ENCODE peak calls at places on chromosomes 3 and 15, in eight cellular contexts. One of them, this sample, is unnamed.

GRCh38 chr3:126345641-126346460 is 11.4 kb downstream of the KLF15 start:
- DNase-seq in activated naive CD4-positive, alpha-beta T cell treated with Interleukin-2 at 50 U/mL for 16 hours: no peak
- DNase-seq in AG04449: no peak
- DNase-seq in sigmoid colon: peak; percentile 57
- DNase-seq in kidney glomerular epithelial cell: no peak
- DNase-seq in adrenal gland: peak; percentile 42
- DNase-seq in HuH-7: no peak
- DNase-seq in activated CD8-positive, alpha-beta memory T cell treated with anti-CD3 and anti-CD28 coated beads for 4 hours: no peak
- DNase-seq in this sample: no peak

GRCh38 chr3:67241084-67241483 is 243.0 kb downstream of the KBTBD8 start:
- DNase-seq in HuH-7: no peak
- DNase-seq in AG04449: no peak
- DNase-seq in kidney glomerular epithelial cell: no peak
- DNase-seq in adrenal gland: no peak
- DNase-seq in sigmoid colon: no peak
- DNase-seq in activated CD8-positive, alpha-beta memory T cell treated with anti-CD3 and anti-CD28 coated beads for 4 hours: no peak
- DNase-seq in activated naive CD4-positive, alpha-beta T cell treated with Interleukin-2 at 50 U/mL for 16 hours: no peak
- DNase-seq in this sample: no peak

GRCh38 chr3:9778102-9778501 is 8.4 kb upstream of the CAMK1 start:
- DNase-seq in kidney glomerular epithelial cell: no peak
- DNase-seq in AG04449: peak; percentile 16
- DNase-seq in HuH-7: no peak
- DNase-seq in adrenal gland: no peak
- DNase-seq in activated naive CD4-positive, alpha-beta T cell treated with Interleukin-2 at 50 U/mL for 16 hours: peak; percentile 76
- DNase-seq in sigmoid colon: no peak
- DNase-seq in activated CD8-positive, alpha-beta memory T cell treated with anti-CD3 and anti-CD28 coated beads for 4 hours: no peak
- DNase-seq in this sample: peak; percentile 80

GRCh38 chr3:124676236-124676635 is 54.0 kb upstream of the UMPS start:
- DNase-seq in sigmoid colon: no peak
- DNase-seq in adrenal gland: no peak
- DNase-seq in kidney glomerular epithelial cell: no peak
- DNase-seq in activated CD8-positive, alpha-beta memory T cell treated with anti-CD3 and anti-CD28 coated beads for 4 hours: no peak
- DNase-seq in AG04449: no peak
- DNase-seq in activated naive CD4-positive, alpha-beta T cell treated with Interleukin-2 at 50 U/mL for 16 hours: no peak
- DNase-seq in HuH-7: no peak
- DNase-seq in this sample: no peak

GRCh38 chr15:59189224-59189623 is 17.4 kb upstream of the LDHAL6B start:
- DNase-seq in activated naive CD4-positive, alpha-beta T cell treated with Interleukin-2 at 50 U/mL for 16 hours: no peak
- DNase-seq in kidney glomerular epithelial cell: no peak
- DNase-seq in sigmoid colon: no peak
- DNase-seq in adrenal gland: no peak
- DNase-seq in AG04449: no peak
- DNase-seq in activated CD8-positive, alpha-beta memory T cell treated with anti-CD3 and anti-CD28 coated beads for 4 hours: no peak
- DNase-seq in HuH-7: no peak
- DNase-seq in this sample: no peak

GRCh38 chr3:19364150-19364549 is 215.8 kb downstream of the KCNH8 start:
- DNase-seq in sigmoid colon: no peak
- DNase-seq in AG04449: no peak
- DNase-seq in adrenal gland: no peak
- DNase-seq in kidney glomerular epithelial cell: no peak
- DNase-seq in HuH-7: peak; percentile 23
- DNase-seq in activated naive CD4-positive, alpha-beta T cell treated with Interleukin-2 at 50 U/mL for 16 hours: no peak
- DNase-seq in activated CD8-positive, alpha-beta memory T cell treated with anti-CD3 and anti-CD28 coated beads for 4 hours: no peak
- DNase-seq in this sample: no peak

GRCh38 chr3:141303481-141304223 is 64.7 kb upstream of the ZBTB38 start:
- DNase-seq in kidney glomerular epithelial cell: peak; percentile 75
- DNase-seq in HuH-7: peak; percentile 38
- DNase-seq in sigmoid colon: no peak
- DNase-seq in AG04449: peak; percentile 41
- DNase-seq in activated naive CD4-positive, alpha-beta T cell treated with Interleukin-2 at 50 U/mL for 16 hours: peak; percentile 42
- DNase-seq in adrenal gland: peak; percentile 76
- DNase-seq in activated CD8-positive, alpha-beta memory T cell treated with anti-CD3 and anti-CD28 coated beads for 4 hours: no peak
- DNase-seq in this sample: peak; percentile 43

GRCh38 chr3:42267878-42268277 is 1.9 kb upstream of the CCK start:
- DNase-seq in AG04449: no peak
- DNase-seq in activated naive CD4-positive, alpha-beta T cell treated with Interleukin-2 at 50 U/mL for 16 hours: no peak
- DNase-seq in activated CD8-positive, alpha-beta memory T cell treated with anti-CD3 and anti-CD28 coated beads for 4 hours: no peak
- DNase-seq in kidney glomerular epithelial cell: no peak
- DNase-seq in sigmoid colon: no peak
- DNase-seq in adrenal gland: no peak
- DNase-seq in HuH-7: no peak
- DNase-seq in this sample: no peak